ENCODE peak calls at places on chromosomes 3 and 15, in seven cellular contexts. X is transverse colon, N is psoas muscle, S is tibial nerve, F is esophagus muscularis mucosa, O is astrocyte, V is thoracic aorta. I is an unnamed sample.
A peak's percentile ranks its signal among the peaks of the same experiment; 100 is the strongest.

GRCh38 chr3:45597581-45597980 is 3.0 kb downstream of the LIMD1 start:
- DNase-seq in F (no peak), V (no peak), S (no peak), X (no peak), N (no peak), O (no peak), I (no peak)

GRCh38 chr3:158220575-158220974 is 110.7 kb downstream of the RSRC1 start:
- DNase-seq in S (no peak), X (no peak), V (no peak), O (no peak), N (no peak), F (no peak), I (no peak)

GRCh38 chr3:15313461-15313860 is 18.9 kb downstream of the SH3BP5 start:
- DNase-seq in X (no peak), O (no peak), N (no peak), V (no peak), F (no peak), S (no peak), I (no peak)

GRCh38 chr3:112357888-112358287 is 24.9 kb downstream of the CD200 start:
- DNase-seq in O (no peak), S (no peak), F (no peak), X (no peak), N (no peak), V (no peak), I (no peak)

GRCh38 chr3:14834121-14834520 is 15.4 kb downstream of the FGD5 start:
- DNase-seq in V (no peak), X (no peak), N (no peak), S (no peak), O (no peak), F (no peak), I (no peak)

GRCh38 chr3:122536634-122537033 is 21.9 kb upstream of the KPNA1 start:
- DNase-seq in S (no peak), V (no peak), O (no peak), N (no peak), X (no peak), F (no peak), I (no peak)

GRCh38 chr3:136498919-136499447 is 248.8 kb downstream of the PCCB start:
- DNase-seq in X (no peak), S (no peak), N (no peak), O (no peak), F (no peak), V (no peak), I (no peak)

GRCh38 chr15:51325167-51325566 is 13.2 kb downstream of the CYP19A1 start:
- DNase-seq in F (no peak), X (no peak), O (no peak), V (no peak), N (no peak), S (no peak), I (no peak)

GRCh38 chr15:63252292-63252691 is 25.1 kb upstream of the APH1B start:
- DNase-seq in F (no peak), V (no peak), S (no peak), O (no peak), X (no peak), N (no peak), I (no peak)

GRCh38 chr15:51866751-51867150 is 37.3 kb downstream of the TMOD3 start:
- DNase-seq in X (no peak), O (no peak), S (no peak), N (no peak), V (no peak), F (no peak), I (no peak)

GRCh38 chr15:59039225-59039624 is 51.8 kb downstream of the RNF111 start:
- DNase-seq in O (no peak), N (no peak), X (no peak), S (no peak), V (no peak), F (no peak), I (no peak)

GRCh38 chr15:82709421-82710207 is at the start of gene AP3B2:
- DNase-seq in N (peak; percentile 63), X (peak; percentile 59), F (no peak), V (no peak), O (peak; percentile 27), S (no peak), I (peak; percentile 87)

GRCh38 chr3:134611516-134611915 is 39.3 kb downstream of the KY start:
- DNase-seq in N (no peak), V (no peak), F (peak; percentile 10), O (no peak), S (no peak), X (no peak), I (no peak)

DNA sequence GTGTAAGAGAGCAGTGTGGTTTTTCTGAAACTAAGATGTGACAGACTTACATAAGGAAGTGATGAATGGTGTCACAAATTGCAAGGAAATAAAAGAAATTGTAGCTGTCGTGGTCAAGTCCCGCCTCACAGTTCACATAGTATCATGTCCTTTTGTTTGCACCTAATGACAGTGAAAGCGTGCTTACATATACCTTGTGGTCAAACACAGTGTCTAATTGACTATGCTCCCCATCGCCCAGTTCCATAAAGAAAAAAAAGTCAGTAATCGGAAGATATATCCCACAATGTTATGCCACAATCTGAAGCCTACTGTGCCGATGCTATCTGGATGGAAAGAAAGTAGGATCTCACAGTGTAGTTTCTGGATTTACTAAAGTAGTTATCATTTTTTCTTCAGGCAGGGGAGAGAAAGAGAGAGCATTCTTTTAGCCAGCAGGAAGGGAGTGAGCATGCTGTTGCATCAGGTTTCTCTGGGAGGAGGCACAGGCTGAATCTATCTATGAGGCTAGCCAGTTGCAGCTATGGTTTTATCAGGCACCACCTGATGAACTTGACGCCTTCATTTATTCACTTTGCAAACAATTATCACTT is 9.9 kb upstream of the PLSCR1 start:
- DNase-seq in O (no peak), X (no peak), F (no peak), V (no peak), S (no peak), N (no peak), I (peak; percentile 53)
- H3K4me3 ChIP-seq in O (no peak overlapping the region), X (no peak overlapping the region), F (no peak overlapping the region), V (no peak overlapping the region), S (no peak overlapping the region), N (no peak overlapping the region), I (no peak overlapping the region)

GRCh38 chr15:78070049-78070698 is 7.3 kb downstream of the TBC1D2B start:
- DNase-seq in S (no peak), X (peak; percentile 56), F (no peak), O (no peak), V (no peak), N (no peak), I (no peak)
- H3K4me1 ChIP-seq in S (peaks cover 87% of the 10 kb centered on the region), X (peaks cover 89% of the 10 kb centered on the region), F (peaks cover 86% of the 10 kb centered on the region), O (peaks cover 65% of the 10 kb centered on the region), V (peaks cover 97% of the 10 kb centered on the region), N (peaks cover 78% of the 10 kb centered on the region), I (no peaks in the 10 kb centered on the region)

GRCh38 chr15:84981054-84981710 is 474 bp upstream of the PDE8A start:
- DNase-seq in N (peak; percentile 95), S (peak; percentile 86), O (peak; percentile 92), X (peak; percentile 97), F (peak; percentile 96), V (peak; percentile 64), I (peak; percentile 99)

GRCh38 chr15:84983299-84983698 is 1.6 kb downstream of the PDE8A start:
- DNase-seq in S (no peak), F (no peak), X (no peak), V (no peak), N (no peak), O (no peak), I (no peak)

GRCh38 chr15:84982301-84982920 is 755 bp downstream of the PDE8A start:
- DNase-seq in O (no peak), S (no peak), X (peak; percentile 70), N (peak; percentile 46), F (no peak), V (no peak), I (peak; percentile 34)

GRCh38 chr15:84980196-84981053 is 1.2 kb upstream of the PDE8A start:
- DNase-seq in F (peak; percentile 94), V (peak; percentile 23), N (peak; percentile 89), O (peak; percentile 87), S (peak; percentile 72), X (peak; percentile 88), I (peak; percentile 91)

DNA sequence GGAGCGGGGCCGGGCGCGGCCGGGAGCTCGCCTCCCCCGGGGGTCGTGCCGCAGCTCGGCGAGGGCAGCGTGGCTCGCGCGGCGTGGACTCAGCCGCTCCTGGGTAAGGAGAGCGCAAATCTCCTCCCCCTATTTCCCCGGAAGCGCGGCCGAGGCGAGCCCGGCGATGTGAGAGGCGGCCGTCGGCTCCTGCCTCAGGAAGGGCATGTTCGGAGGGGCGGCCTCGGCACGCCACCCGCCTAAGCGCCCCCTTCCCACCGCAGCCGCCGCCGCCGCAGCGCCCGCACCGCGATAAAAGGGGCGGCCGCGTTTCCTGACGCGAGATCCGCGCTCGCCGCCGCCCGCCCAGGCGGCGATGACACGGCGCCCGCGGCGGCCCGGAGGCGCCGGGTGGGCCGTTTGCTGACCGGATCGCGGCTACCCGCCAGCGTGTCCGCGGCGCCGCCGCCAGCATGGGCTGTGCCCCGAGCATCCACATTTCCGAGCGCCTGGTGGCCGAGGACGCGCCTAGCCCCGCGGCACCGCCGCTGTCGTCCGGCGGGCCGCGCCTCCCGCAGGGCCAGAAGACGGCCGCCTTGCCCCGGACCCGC is at the start of gene PDE8A:
- DNase-seq in S (no peak), F (no peak), N (peak; percentile 70), V (no peak), O (peak; percentile 37), X (peak; percentile 63), I (peak; percentile 62)
- TF ChIP-seq CTCF in S (peak; percentile 15), F (peak; percentile 26), N (peak; percentile 23), V (peak; percentile 29), O (no peak), X (no peak), I (no peak)

DNA sequence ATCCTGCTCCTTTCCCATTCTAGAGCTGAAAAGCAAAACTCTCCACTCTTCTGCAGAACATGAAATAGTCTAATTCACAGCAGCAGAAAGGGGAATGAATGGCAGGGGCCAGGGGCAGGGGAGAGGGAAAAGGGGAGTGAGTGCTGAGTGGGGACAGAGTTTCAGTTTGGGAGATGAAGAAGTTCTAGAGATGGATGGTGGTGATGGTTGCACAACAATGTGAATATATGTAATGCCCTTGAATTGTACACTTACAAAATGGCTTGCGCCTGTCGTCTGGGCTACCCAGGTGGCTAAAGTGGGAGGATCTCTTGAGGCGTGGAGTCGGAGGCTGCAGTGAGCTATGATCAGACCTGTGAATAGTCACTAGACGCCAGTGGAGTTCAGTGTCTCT is 78.5 kb upstream of the MEF2A start:
- DNase-seq in F (no peak), N (no peak), O (no peak), S (no peak), X (no peak), V (no peak), I (no peak)
- H3K4me3 ChIP-seq in F (peak overlapping the region; percentile 63), N (peak overlapping the region; percentile 50), O (no peak overlapping the region), S (no peak overlapping the region), X (no peak overlapping the region), V (peak overlapping the region; percentile 70), I (no peak overlapping the region)

DNA sequence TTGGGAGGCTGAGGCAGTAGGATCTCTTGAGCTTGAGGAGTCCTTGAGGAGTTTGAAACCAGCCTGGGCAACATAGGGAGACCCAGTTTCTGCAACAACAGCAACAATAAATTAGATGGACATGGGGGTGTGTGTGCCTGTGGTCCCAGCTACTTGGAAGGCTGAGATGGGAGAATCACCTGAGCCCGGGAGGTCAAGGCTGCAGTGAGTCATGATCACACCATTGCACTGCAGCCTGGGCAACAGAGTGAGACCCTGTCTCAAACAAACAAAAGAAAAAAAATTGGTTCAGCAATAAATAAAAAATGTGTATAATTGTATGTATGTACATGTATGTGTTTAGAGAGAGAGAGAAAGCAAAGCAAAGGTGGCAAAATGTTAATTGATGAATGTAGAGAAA is 83.1 kb downstream of the PDE8A start:
- DNase-seq in O (no peak), F (no peak), V (no peak), X (no peak), S (no peak), N (no peak), I (no peak)
- H3K4me1 ChIP-seq in O (no peaks in the 10 kb centered on the region), F (peaks cover 10% of the 10 kb centered on the region), V (no peaks in the 10 kb centered on the region), X (no peaks in the 10 kb centered on the region), S (peaks cover 5% of the 10 kb centered on the region), N (peaks cover 9% of the 10 kb centered on the region), I (no peaks in the 10 kb centered on the region)

GRCh38 chr3:16808393-16809107 is 76.2 kb upstream of the PLCL2 start:
- DNase-seq in O (no peak), V (no peak), F (peak; percentile 68), X (no peak), N (no peak), S (no peak), I (no peak)
- TF ChIP-seq CTCF in O (no peak), V (no peak), F (no peak), X (no peak), N (no peak), S (no peak), I (no peak)